ENCODE peak calls at places on chromosomes 16 and 17, in eight cellular contexts. S is fibroblast of the conjunctiva; N is brain pericyte; R is HuH-7.5; P is spleen; B is stimulated activated CD4-positive, alpha-beta T cell treated with anti-CD3 and anti-CD28 coated beads, Interleukin-1b, Interleukin-23, amount 100 ng/mL, for 48 hours; Z is Peyer's patch; Y is HCEC 1CT. V is an unnamed sample.

GRCh38 chr17:42406602-42407288 is 16.3 kb downstream of the CAVIN1 start:
- DNase-seq in Y (no peak), P (no peak), N (no peak), B (no peak), Z (no peak), R (no peak), S (no peak), V (no peak)

GRCh38 chr16:24738895-24739294 is 9.4 kb downstream of the TNRC6A start:
- DNase-seq in Z (no peak), P (no peak), S (no peak), R (no peak), B (no peak), Y (no peak), N (no peak), V (no peak)

GRCh38 chr17:62628845-62629555 is 1.5 kb downstream of the MRC2 start:
- DNase-seq in R (no peak), B (no peak), P (no peak), Z (no peak), Y (peak; percentile 13), S (no peak), N (peak; percentile 68), V (peak; percentile 55)

GRCh38 chr17:44409309-44410028 is 20.0 kb upstream of the ITGA2B start:
- DNase-seq in P (no peak), Z (no peak), R (no peak), S (no peak), Y (no peak), N (no peak), B (no peak), V (no peak)

GRCh38 chr16:51524555-51525373 is 373.7 kb upstream of the SALL1 start:
- DNase-seq in N (peak; percentile 52), R (no peak), Y (peak; percentile 37), S (peak; percentile 34), P (no peak), Z (no peak), B (no peak), V (no peak)

GRCh38 chr17:74825003-74825627 is 34.6 kb downstream of the GRIN2C start:
- DNase-seq in B (no peak), S (no peak), R (no peak), Z (no peak), N (no peak), Y (no peak), P (no peak), V (no peak)

GRCh38 chr16:459761-460160 is 34.3 kb downstream of the RAB11FIP3 start:
- DNase-seq in N (no peak), S (no peak), Y (no peak), R (no peak), Z (no peak), P (no peak), B (no peak), V (no peak)

GRCh38 chr16:89511352-89511751 is 3.1 kb downstream of the SPG7 start:
- DNase-seq in N (no peak), S (no peak), B (no peak), Z (no peak), Y (no peak), R (no peak), P (no peak), V (no peak)

GRCh38 chr16:30985401-30986128 is 558 bp downstream of the HSD3B7 start:
- DNase-seq in Z (peak; percentile 89), B (no peak), R (peak; percentile 81), Y (peak; percentile 47), N (no peak), P (no peak), S (no peak), V (peak; percentile 50)

V was measured in left ventricle myocardium superior.